ENCODE peak calls at places on chromosomes 3 and 15, in five cellular contexts. V is K562, S is HepG2, K is SK-N-SH, C is GM12878. D is an unnamed sample.

GRCh38 chr3:152176241-152176640 is 92.5 kb upstream of the MBNL1 start:
- DNase-seq in S (no peak), C (no peak), K (no peak), V (no peak), D (no peak)

GRCh38 chr15:25717116-25717755 is 145.9 kb downstream of the ATP10A start:
- DNase-seq in C (peak), V (no peak), S (no peak), K (no peak), D (no peak)

GRCh38 chr15:45133561-45133920 is 3.7 kb downstream of the DUOX1 start:
- DNase-seq in C (no peak), K (peak), S (no peak), V (no peak), D (no peak)

GRCh38 chr3:124504332-124505059 is 225.8 kb upstream of the UMPS start:
- DNase-seq in C (no peak), S (no peak), K (no peak), V (no peak), D (no peak)

GRCh38 chr15:51751687-51752683 is 588 bp downstream of the TMOD2 start:
- DNase-seq in S (no peak), K (peak), C (no peak), V (peak), D (peak)

GRCh38 chr15:83873966-83874365 is 220.0 kb downstream of the ADAMTSL3 start:
- DNase-seq in K (no peak), S (no peak), C (no peak), V (no peak), D (no peak)

GRCh38 chr3:42300013-42300412 is 34.0 kb upstream of the CCK start:
- DNase-seq in K (no peak), C (no peak), V (peak), S (peak), D (no peak)

GRCh38 chr3:140421884-140422283 is 256.0 kb upstream of the TRIM42 start:
- DNase-seq in S (no peak), V (no peak), K (no peak), C (no peak), D (no peak)

GRCh38 chr15:29125382-29126207 is 144.0 kb downstream of the NSMCE3 start:
- DNase-seq in C (no peak), V (no peak), K (no peak), S (no peak), D (no peak)

GRCh38 chr15:64560998-64561397 is 100.6 kb downstream of the ZNF609 start:
- DNase-seq in V (no peak), S (no peak), C (no peak), K (no peak), D (no peak)

GRCh38 chr3:107518050-107518449 is 4.7 kb upstream of the BBX start:
- DNase-seq in S (no peak), K (no peak), V (no peak), C (no peak), D (no peak)

GRCh38 chr3:32780735-32781210 is 37.0 kb upstream of the TRIM71 start:
- DNase-seq in S (peak), V (peak), K (peak), C (no peak), D (peak)

GRCh38 chr3:126914226-126914625 is 68.7 kb upstream of the PLXNA1 start:
- DNase-seq in C (no peak), S (no peak), V (no peak), K (no peak), D (no peak)

GRCh38 chr3:168807426-168807825 is 711.7 kb upstream of the GOLIM4 start:
- DNase-seq in V (no peak), K (no peak), C (no peak), S (no peak), D (no peak)

GRCh38 chr15:57339321-57339720 is 37.0 kb upstream of the CGNL1 start:
- DNase-seq in V (no peak), S (no peak), C (no peak), K (no peak), D (no peak)

GRCh38 chr3:98921957-98922356 is 20.5 kb upstream of the DCBLD2 start:
- DNase-seq in V (no peak), C (no peak), S (no peak), K (no peak), D (no peak)

GRCh38 chr15:20671665-20672064 is 130.1 kb upstream of the GOLGA6L6 start:
- DNase-seq in C (no peak), S (no peak), K (no peak), V (no peak), D (no peak)

GRCh38 chr3:42061711-42062408 is 29.3 kb upstream of the TRAK1 start:
- DNase-seq in S (no peak), C (no peak), K (no peak), V (no peak), D (peak)

GRCh38 chr15:66673410-66674322 is 28.4 kb upstream of the SMAD6 start:
- DNase-seq in K (no peak), V (peak), S (no peak), C (no peak), D (peak)

GRCh38 chr15:85785887-85786777 is 8.6 kb downstream of the KLHL25 start:
- DNase-seq in S (peak), C (no peak), V (no peak), K (no peak), D (peak)

GRCh38 chr3:23811117-23811487 is 5.3 kb downstream of the UBE2E1 start:
- DNase-seq in V (no peak), S (peak), C (no peak), K (no peak), D (no peak)

GRCh38 chr15:58247803-58248503 is 109.8 kb downstream of the AQP9 start:
- DNase-seq in C (no peak), S (no peak), V (no peak), K (no peak), D (no peak)

GRCh38 chr3:11641683-11642407 is 1.9 kb downstream of the VGLL4 start:
- DNase-seq in V (peak), K (no peak), C (no peak), S (no peak), D (peak)

GRCh38 chr3:64655160-64655559 is 32.6 kb downstream of the ADAMTS9 start:
- DNase-seq in K (no peak), C (no peak), S (no peak), V (no peak), D (no peak)

GRCh38 chr3:126927846-126928245 is 55.1 kb upstream of the PLXNA1 start:
- DNase-seq in K (peak), S (no peak), C (no peak), V (no peak), D (no peak)

GRCh38 chr15:60591491-60592385 is 112.8 kb upstream of the ICE2 start:
- DNase-seq in C (no peak), K (peak), S (no peak), V (no peak), D (peak)

GRCh38 chr15:78930577-78931388 is 14.1 kb downstream of the CTSH start:
- DNase-seq in V (peak), K (peak), C (no peak), S (no peak), D (peak)

GRCh38 chr3:65575376-65575840 is 463.3 kb downstream of the MAGI1 start:
- DNase-seq in K (no peak), V (no peak), C (no peak), S (peak), D (no peak)

GRCh38 chr3:122774564-122774963 is 19.1 kb downstream of the HSPBAP1 start:
- DNase-seq in S (no peak), K (no peak), C (no peak), V (no peak), D (no peak)

GRCh38 chr3:174466471-174467054 is 392.6 kb upstream of the NAALADL2 start:
- DNase-seq in V (no peak), S (no peak), K (no peak), C (no peak), D (no peak)

GRCh38 chr3:35724106-35724505 is 84.8 kb downstream of the ARPP21 start:
- DNase-seq in V (no peak), C (no peak), K (no peak), S (no peak), D (no peak)

GRCh38 chr3:123475786-123476185 is 26.9 kb upstream of the ADCY5 start:
- DNase-seq in S (no peak), K (no peak), C (no peak), V (no peak), D (no peak)

GRCh38 chr15:79455943-79456342 is 23.8 kb downstream of the MINAR1 start:
- DNase-seq in S (no peak), K (no peak), C (no peak), V (no peak), D (no peak)

GRCh38 chr15:75065467-75065850 is 42.1 kb downstream of the PPCDC start:
- DNase-seq in C (no peak), S (peak), V (peak), K (no peak), D (no peak)

GRCh38 chr3:139561959-139562676 is 22.6 kb upstream of the RBP1 start:
- DNase-seq in S (peak), V (peak), K (peak), C (no peak), D (peak)

GRCh38 chr3:27990837-27991236 is 250.6 kb upstream of the CMC1 start:
- DNase-seq in K (no peak), S (no peak), C (no peak), V (no peak), D (no peak)

GRCh38 chr15:69305204-69305931 is 6.7 kb downstream of the PAQR5 start:
- DNase-seq in S (peak), V (peak), C (no peak), K (no peak), D (peak)
- TF ChIP-seq CHD2 in S (no peak), V (no peak), C (no peak), K (no peak), D (no peak)

DNA sequence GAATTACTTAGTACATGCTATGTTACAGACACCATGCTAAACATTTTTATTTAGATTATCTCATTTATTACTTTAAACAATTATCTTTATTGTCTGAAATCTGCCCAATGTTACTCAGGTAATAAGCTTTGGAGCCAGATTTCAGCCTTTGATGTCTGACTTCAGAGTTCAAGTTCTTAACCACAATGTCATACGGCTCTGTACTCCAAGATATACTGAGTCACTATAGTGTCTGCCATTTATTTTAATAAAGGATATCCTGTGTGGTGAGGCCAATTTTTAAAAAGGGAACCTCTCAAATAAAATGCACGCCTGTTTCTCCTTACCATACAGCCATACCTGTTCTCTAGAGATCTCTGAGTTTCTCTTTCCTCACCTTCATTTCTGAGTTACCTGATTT is 193.1 kb downstream of the EPHA3 start:
- DNase-seq in V (no peak), K (no peak), S (no peak), C (no peak), D (no peak)
- TF ChIP-seq SMC3 in V (no peak), K (no peak), S (no peak), C (no peak), D (no peak)

GRCh38 chr3:53691885-53692284 is 154.3 kb downstream of the CHDH start:
- DNase-seq in S (peak), K (no peak), C (no peak), V (no peak), D (no peak)

GRCh38 chr3:53694648-53695356 is 151.4 kb downstream of the CHDH start:
- DNase-seq in K (no peak), V (no peak), C (no peak), S (no peak), D (no peak)

GRCh38 chr3:53693441-53693840 is 152.8 kb downstream of the CHDH start:
- DNase-seq in S (no peak), C (no peak), V (no peak), K (no peak), D (no peak)

GRCh38 chr3:53696401-53697172 is 149.6 kb downstream of the CHDH start:
- DNase-seq in K (no peak), V (no peak), S (no peak), C (no peak), D (no peak)

GRCh38 chr3:53694051-53694450 is 152.2 kb downstream of the CHDH start:
- DNase-seq in V (no peak), K (no peak), C (no peak), S (no peak), D (no peak)
- TF ChIP-seq CHD2 in V (no peak), K (no peak), C (no peak), S (no peak), D (no peak)

DNA sequence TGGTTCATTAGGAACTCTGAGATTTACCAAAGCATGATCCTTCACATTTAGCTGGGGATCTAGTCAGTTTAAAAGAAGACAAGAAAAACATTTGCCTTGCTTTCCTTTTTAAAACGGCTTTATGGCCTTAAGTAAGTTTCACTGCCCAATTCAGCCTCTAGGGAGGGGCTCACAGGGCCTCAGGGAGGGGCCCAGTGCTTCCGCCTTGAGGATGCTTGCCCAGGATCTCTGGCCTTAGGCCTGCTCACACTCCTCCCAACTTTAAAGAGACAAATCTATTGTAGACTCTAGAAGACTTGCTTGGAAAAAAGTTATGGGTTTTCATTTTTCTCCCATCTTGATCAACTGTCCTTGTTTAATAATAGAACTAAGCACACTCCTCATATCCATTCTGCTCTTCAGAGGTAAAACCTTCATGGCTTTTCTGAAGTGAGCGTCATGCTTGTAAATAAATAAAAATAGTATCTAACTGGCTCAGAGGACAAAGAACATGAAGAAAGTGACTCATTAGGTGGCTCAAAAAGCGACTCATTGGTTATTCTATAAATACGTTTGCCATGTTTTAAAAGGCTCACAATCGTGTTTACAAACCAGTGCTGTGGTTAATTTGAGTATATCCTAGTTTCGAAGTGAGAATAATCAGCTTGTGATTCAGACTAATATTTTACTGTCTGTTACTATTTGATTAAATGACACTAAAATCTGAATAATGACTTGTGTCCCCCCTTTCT is 13.7 kb downstream of the PDHB start:
- DNase-seq in K (no peak), C (peak), S (no peak), V (no peak), D (no peak)
- TF ChIP-seq SMC3 in K (no peak), C (no peak), S (no peak), V (no peak), D (no peak)

GRCh38 chr3:46490338-46491084 is 7.3 kb upstream of the RTP3 start:
- DNase-seq in S (no peak), K (no peak), V (no peak), C (no peak), D (no peak)
- TF ChIP-seq CHD2 in S (no peak), K (no peak), V (no peak), C (no peak), D (no peak)

GRCh38 chr3:143121240-143122088 is 1.9 kb downstream of the CHST2 start:
- DNase-seq in K (peak), C (no peak), V (no peak), S (no peak), D (peak)

GRCh38 chr3:143120716-143121239 is 1.2 kb downstream of the CHST2 start:
- DNase-seq in K (peak), S (no peak), C (no peak), V (no peak), D (peak)

GRCh38 chr3:143118630-143119008 is 952 bp upstream of the CHST2 start:
- DNase-seq in S (no peak), V (peak), C (no peak), K (no peak), D (no peak)

GRCh38 chr3:143119009-143119914 is at the start of gene CHST2:
- DNase-seq in S (no peak), K (peak), V (peak), C (no peak), D (peak)

GRCh38 chr3:143119974-143120715 is 574 bp downstream of the CHST2 start:
- DNase-seq in S (no peak), C (no peak), V (peak), K (peak), D (peak)
- TF ChIP-seq SMC3 in S (no peak), C (no peak), V (no peak), K (no peak), D (no peak)

GRCh38 chr15:70519004-70519365 is 244.4 kb downstream of the UACA start:
- DNase-seq in V (no peak), S (no peak), K (no peak), C (no peak), D (no peak)
- TF ChIP-seq CHD2 in V (no peak), S (no peak), K (no peak), C (no peak), D (no peak)

GRCh38 chr3:50423543-50423942 is 64.2 kb upstream of the TMEM115 start:
- DNase-seq in V (no peak), K (no peak), S (peak), C (no peak), D (no peak)
- TF ChIP-seq SMC3 in V (no peak), K (no peak), S (no peak), C (no peak), D (no peak)

DNA sequence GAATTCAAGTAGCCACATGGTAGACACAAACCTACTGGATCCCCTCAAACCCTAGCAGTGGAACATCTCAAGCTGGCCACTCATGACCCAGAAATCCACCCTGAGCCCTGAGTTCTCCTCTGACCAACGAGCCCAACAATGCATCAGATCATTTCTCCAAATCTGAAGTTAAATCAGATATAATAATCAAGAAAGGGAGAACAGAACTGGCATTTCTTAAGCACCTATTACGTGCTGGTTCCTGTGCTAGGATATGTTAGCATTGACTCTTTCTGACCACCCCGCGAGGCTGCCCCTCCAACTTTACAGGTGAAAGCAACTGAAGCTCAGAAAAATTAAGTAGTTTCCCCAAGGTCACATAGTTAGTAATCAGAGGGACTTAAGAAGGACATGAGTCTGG is 51.5 kb upstream of the CCDC174 start:
- DNase-seq in K (no peak), V (no peak), S (no peak), C (no peak), D (no peak)
- TF ChIP-seq CHD2 in K (no peak), V (no peak), S (no peak), C (no peak), D (no peak)